ENCODE peak calls at places on chromosomes 12 and 14, in five cellular contexts. F is OCI-M1; X is HEK293T; U is stimulated activated CD8-positive, alpha-beta memory T cell treated with anti-CD3 and anti-CD28 coated beads, Interleukin-12 subunit alpha, Interleukin-12 subunit beta, amount 100 ng/mL, for 4 hours; N is naive thymus-derived CD8-positive, alpha-beta T cell. V is an unnamed sample.

GRCh38 chr12:104790296-104791125 is 167.6 kb downstream of the SLC41A2 start:
- DNase-seq in U (peak; percentile 8), X (peak; percentile 74), N (no peak), F (peak; percentile 11), V (no peak)

GRCh38 chr12:5222011-5222461 is 178.4 kb downstream of the KCNA5 start:
- DNase-seq in X (no peak), U (no peak), F (no peak), N (no peak), V (no peak)

GRCh38 chr12:24054411-24054810 is 104.9 kb upstream of the SOX5 start:
- DNase-seq in U (no peak), N (no peak), F (no peak), X (no peak), V (no peak)

GRCh38 chr14:74140374-74140850 is 55.7 kb downstream of the LIN52 start:
- DNase-seq in F (no peak), X (peak; percentile 54), U (no peak), N (no peak), V (peak; percentile 44)

GRCh38 chr14:74882103-74882920 is 596 bp downstream of the DLST start:
- DNase-seq in F (peak; percentile 44), U (no peak), N (peak; percentile 75), X (no peak), V (peak; percentile 52)

GRCh38 chr12:117105902-117106301 is 6.7 kb upstream of the TESC start:
- DNase-seq in X (no peak), U (no peak), F (no peak), N (peak; percentile 3), V (no peak)

GRCh38 chr12:70590549-70591226 is 46.5 kb downstream of the PTPRB start:
- DNase-seq in N (no peak), U (no peak), F (peak; percentile 84), X (no peak), V (no peak)

GRCh38 chr12:121992059-121992879 is 29.4 kb upstream of the BCL7A start:
- DNase-seq in U (peak; percentile 15), F (no peak), N (no peak), X (no peak), V (no peak)

GRCh38 chr14:94313991-94314655 is 9.0 kb downstream of the SERPINA6 start:
- DNase-seq in X (no peak), F (no peak), U (no peak), N (no peak), V (no peak)

GRCh38 chr12:128387811-128388422 is 120.9 kb downstream of the TMEM132C start:
- DNase-seq in F (peak; percentile 75), N (no peak), U (no peak), X (peak; percentile 57), V (peak; percentile 75)

GRCh38 chr14:55893695-55894094 is 224.5 kb upstream of the PELI2 start:
- DNase-seq in N (no peak), F (no peak), U (no peak), X (no peak), V (no peak)

GRCh38 chr14:75493580-75494130 is 28.6 kb upstream of the BATF start:
- DNase-seq in F (no peak), N (no peak), U (no peak), X (no peak), V (no peak)

GRCh38 chr12:92075425-92075891 is 70.2 kb downstream of the BTG1 start:
- DNase-seq in N (no peak), U (no peak), X (no peak), F (peak; percentile 35), V (peak; percentile 79)

GRCh38 chr12:100404769-100405407 is 48.0 kb downstream of the SLC17A8 start:
- DNase-seq in F (peak; percentile 45), U (no peak), N (no peak), X (peak; percentile 70), V (no peak)

GRCh38 chr14:64421166-64421565 is 33.0 kb downstream of the MTHFD1 start:
- DNase-seq in F (no peak), X (no peak), N (no peak), U (no peak), V (no peak)